ENCODE peak calls at places on chromosomes 13 and 19, in eight cellular contexts. M is SK-N-SH, Y is H1, Q is tibial nerve, P is A549, R is ovary, N is suprapubic skin, I is upper lobe of left lung. J is an unnamed sample.

GRCh38 chr13:50128406-50129048 is 113.3 kb downstream of the KCNRG start:
- DNase-seq in N (no peak), M (no peak), I (no peak), Q (no peak), Y (no peak), P (no peak), R (no peak), J (no peak)

GRCh38 chr19:46659151-46660007 is 1.6 kb downstream of the DACT3 start:
- DNase-seq in I (peak), R (peak), Y (peak), P (peak), Q (no peak), N (peak), M (peak), J (peak)

GRCh38 chr13:43301341-43301969 is 278.1 kb downstream of the DNAJC15 start:
- DNase-seq in R (no peak), M (no peak), I (no peak), N (no peak), Y (no peak), P (no peak), Q (no peak), J (no peak)

GRCh38 chr13:40340368-40341085 is 325.9 kb downstream of the FOXO1 start:
- DNase-seq in Y (no peak), P (no peak), N (no peak), I (no peak), R (no peak), M (no peak), Q (no peak), J (no peak)

GRCh38 chr13:39350461-39350881 is 252.5 kb downstream of the LHFPL6 start:
- DNase-seq in R (no peak), P (no peak), Y (no peak), I (no peak), N (no peak), M (no peak), Q (no peak), J (no peak)

GRCh38 chr13:113837554-113838355 is 26.1 kb downstream of the GAS6 start:
- DNase-seq in M (peak), Q (peak), I (peak), P (peak), N (peak), R (peak), Y (no peak), J (peak)

GRCh38 chr13:39419866-39420265 is 183.1 kb downstream of the LHFPL6 start:
- DNase-seq in N (no peak), I (no peak), Y (no peak), R (no peak), Q (no peak), M (no peak), P (no peak), J (no peak)

GRCh38 chr13:19075418-19075817 is 106.2 kb downstream of the TUBA3C start:
- DNase-seq in M (no peak), Q (no peak), N (no peak), P (no peak), I (no peak), Y (no peak), R (no peak), J (no peak)

GRCh38 chr19:14494910-14495677 is 833 bp downstream of the GIPC1 start:
- DNase-seq in R (no peak), N (no peak), P (no peak), I (no peak), Q (no peak), Y (no peak), M (peak), J (no peak)

GRCh38 chr13:46687810-46688209 is 109.2 kb downstream of the ESD start:
- DNase-seq in P (peak), Y (no peak), R (no peak), Q (no peak), N (no peak), M (no peak), I (no peak), J (no peak)

GRCh38 chr19:3250675-3251074 is 26.2 kb downstream of the CELF5 start:
- DNase-seq in R (no peak), P (no peak), Q (no peak), N (no peak), I (no peak), Y (peak), M (peak), J (peak)

GRCh38 chr13:71879129-71879535 is 12.1 kb upstream of the DACH1 start:
- DNase-seq in M (peak), I (no peak), Q (no peak), R (no peak), P (no peak), N (no peak), Y (no peak), J (no peak)

GRCh38 chr19:18504886-18505610 is 16.8 kb downstream of the ELL start:
- DNase-seq in N (no peak), Y (no peak), M (no peak), I (no peak), P (no peak), R (no peak), Q (no peak), J (peak)

GRCh38 chr13:47539317-47539716 is 461.8 kb downstream of the SUCLA2 start:
- DNase-seq in R (no peak), Q (no peak), P (no peak), I (no peak), M (no peak), N (no peak), Y (no peak), J (no peak)

GRCh38 chr13:83883061-83883523 is 818 bp upstream of the SLITRK1 start:
- DNase-seq in R (no peak), Q (no peak), M (no peak), I (no peak), Y (peak), P (no peak), N (no peak), J (no peak)

GRCh38 chr19:41941410-41942202 is 13.4 kb upstream of the ERFL start:
- DNase-seq in P (no peak), I (no peak), Q (no peak), M (no peak), R (no peak), Y (no peak), N (no peak), J (no peak)

GRCh38 chr19:41937525-41937924 is 9.3 kb upstream of the ERFL start:
- DNase-seq in P (no peak), R (no peak), M (no peak), I (no peak), Q (no peak), Y (no peak), N (no peak), J (no peak)

GRCh38 chr19:41937976-41938375 is 9.7 kb upstream of the ERFL start:
- DNase-seq in M (peak), N (no peak), P (no peak), Y (no peak), R (no peak), I (no peak), Q (no peak), J (no peak)

GRCh38 chr19:41939861-41940442 is 11.7 kb upstream of the ERFL start:
- DNase-seq in Q (no peak), P (peak), Y (peak), N (no peak), M (peak), R (no peak), I (peak), J (peak)

DNA sequence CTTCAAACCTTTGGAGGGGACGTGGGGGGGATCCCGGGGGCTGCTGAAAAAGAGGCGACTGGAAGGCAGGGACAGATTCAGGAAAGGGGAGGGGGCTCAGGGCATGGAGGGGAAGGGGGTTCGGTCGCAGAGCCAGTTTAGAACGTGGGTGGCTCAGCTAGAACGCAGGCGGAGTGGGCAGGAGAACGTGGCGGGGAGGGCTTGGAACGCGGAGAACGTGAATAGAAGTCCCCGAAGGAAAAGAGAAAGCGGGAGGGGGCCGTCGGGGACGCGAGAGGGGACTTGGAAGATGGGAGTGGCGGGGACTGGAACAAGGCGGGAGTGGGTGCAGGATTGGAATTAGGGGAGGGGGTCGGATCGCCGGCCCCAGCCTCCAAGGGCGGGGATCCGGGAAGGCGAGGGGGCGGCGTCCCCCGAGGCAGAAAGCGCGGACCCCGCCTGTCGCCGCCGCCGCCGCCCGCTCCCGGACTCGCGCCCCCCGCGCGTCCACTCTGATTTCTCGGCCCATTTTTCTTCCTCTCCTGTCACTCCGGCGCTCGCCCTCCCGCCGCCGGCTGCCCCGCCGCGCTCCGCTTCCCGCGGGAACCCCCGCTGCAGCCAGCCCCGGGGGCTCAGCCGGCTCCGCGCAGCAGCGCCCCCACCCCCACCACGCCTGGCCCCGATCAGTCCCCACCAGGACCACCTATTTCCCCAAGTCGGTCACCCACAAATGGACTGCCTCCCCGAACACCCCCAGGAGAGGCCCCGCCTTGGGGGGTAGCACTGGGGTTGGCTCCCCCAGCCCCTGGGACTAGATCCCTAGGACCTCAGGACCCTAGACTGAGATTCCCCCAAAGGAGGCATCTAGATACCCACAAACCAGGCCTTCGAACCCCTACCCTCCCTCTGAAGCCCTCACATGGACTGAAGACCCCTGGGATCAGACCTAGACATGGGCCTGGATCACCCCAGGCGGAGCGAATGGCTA is 12.5 kb upstream of the ERFL start:
- DNase-seq in P (peak), R (no peak), Q (no peak), Y (no peak), M (peak), I (peak), N (no peak), J (no peak)
- TF ChIP-seq EP300 in P (no peak), R (no peak), Q (no peak), Y (no peak), M (no peak), I (no peak), N (no peak), J (no peak)

DNA sequence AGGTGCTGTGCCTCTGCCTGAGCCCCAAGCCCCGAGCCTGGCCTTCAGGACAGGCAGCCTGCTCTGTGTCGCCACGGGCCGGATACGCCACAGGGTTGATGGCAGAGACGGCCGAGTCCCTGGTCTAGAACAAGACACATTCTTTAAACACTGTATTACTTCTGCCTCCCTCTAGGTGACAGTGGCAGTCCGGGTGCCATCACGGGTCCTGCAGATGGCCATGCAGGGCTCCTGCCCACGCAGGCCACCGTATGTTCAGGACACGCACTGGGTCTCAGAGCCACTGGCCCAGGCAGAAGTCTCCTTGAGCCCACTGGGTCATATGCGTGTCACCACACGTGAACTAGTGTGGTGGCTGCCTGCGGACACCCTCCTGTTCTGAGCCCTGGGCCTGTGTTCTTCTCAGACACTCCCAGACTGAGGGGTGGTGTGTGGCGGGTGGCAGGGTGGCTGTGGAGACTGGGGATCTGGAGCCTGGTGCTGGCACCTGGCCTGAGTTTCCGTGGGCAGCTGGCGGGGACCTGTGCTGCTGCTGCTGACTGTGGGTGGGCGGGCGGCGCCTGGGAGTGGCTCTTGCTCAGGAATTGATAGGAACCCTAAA is 4.4 kb downstream of the PLEKHJ1 start:
- DNase-seq in M (peak), Q (no peak), I (peak), Y (no peak), P (no peak), N (no peak), R (no peak), J (no peak)
- TF ChIP-seq CTCF in M (no peak), Q (no peak), I (no peak), Y (peak), P (peak), N (no peak), R (no peak), J (peak)

GRCh38 chr19:390386-391198 is 18.4 kb downstream of the C2CD4C start:
- DNase-seq in P (no peak), Q (no peak), Y (no peak), N (no peak), R (no peak), I (no peak), M (peak), J (no peak)
- TF ChIP-seq EP300 in P (no peak), Q (no peak), Y (no peak), N (no peak), R (no peak), I (no peak), M (no peak), J (no peak)

GRCh38 chr19:56625708-56626107 is 17.3 kb upstream of the SMIM17 start:
- DNase-seq in P (no peak), N (no peak), Y (no peak), Q (no peak), M (no peak), I (no peak), R (no peak), J (no peak)
- TF ChIP-seq CTCF in P (no peak), N (no peak), Y (no peak), Q (no peak), M (no peak), I (no peak), R (no peak), J (no peak)

DNA sequence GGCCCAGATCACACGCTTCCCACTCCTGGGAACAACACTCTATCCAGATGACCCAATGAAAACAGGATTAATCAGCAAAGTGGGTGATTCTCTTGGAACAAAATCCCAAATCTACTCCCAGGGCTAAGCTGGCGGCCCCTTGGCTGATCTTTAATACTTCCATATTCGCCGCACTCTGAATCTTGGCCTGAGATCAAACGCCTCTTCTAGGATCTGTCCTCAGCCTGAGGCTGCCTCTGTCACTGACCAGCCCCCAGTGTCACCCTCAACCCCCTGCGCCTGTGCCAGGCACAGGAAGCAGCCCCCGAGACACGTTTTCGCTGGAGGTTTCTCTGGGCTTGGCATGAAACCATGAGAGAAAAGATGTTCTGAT is 2.4 kb upstream of the CTXN1 start:
- DNase-seq in I (no peak), P (no peak), Q (no peak), M (peak), R (peak), Y (no peak), N (peak), J (no peak)
- TF ChIP-seq EP300 in I (no peak), P (no peak), Q (no peak), M (no peak), R (no peak), Y (no peak), N (no peak), J (no peak)

GRCh38 chr13:38303816-38304215 is 45.8 kb upstream of the UFM1 start:
- DNase-seq in I (no peak), P (no peak), Y (no peak), R (no peak), Q (no peak), M (no peak), N (no peak), J (no peak)
- TF ChIP-seq CTCF in I (no peak), P (no peak), Y (no peak), R (no peak), Q (no peak), M (no peak), N (no peak), J (no peak)

DNA sequence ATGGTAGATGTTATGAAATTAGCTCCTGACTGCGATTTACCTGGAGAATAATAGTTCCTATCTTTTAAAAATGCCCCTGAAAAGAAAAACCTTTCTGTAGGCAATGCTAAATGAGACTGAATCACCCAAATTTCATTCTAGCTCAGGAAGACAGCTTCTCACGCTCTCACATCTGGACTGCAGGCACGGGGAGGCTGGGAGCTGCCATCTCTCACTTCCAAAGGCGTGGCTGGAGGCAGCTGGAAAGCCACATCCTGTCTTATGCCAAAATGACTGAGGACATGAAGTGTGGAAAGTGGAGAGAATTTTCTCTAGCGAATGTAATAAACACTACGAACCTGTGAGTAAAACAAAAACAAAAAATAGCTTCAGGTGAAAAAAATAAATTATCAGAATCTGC is 58.0 kb upstream of the UBL3 start:
- DNase-seq in M (no peak), I (no peak), N (peak), Y (no peak), Q (peak), P (no peak), R (no peak), J (no peak)
- TF ChIP-seq EP300 in M (no peak), I (no peak), N (no peak), Y (no peak), Q (no peak), P (no peak), R (no peak), J (no peak)

GRCh38 chr13:60754211-60754610 is 357.2 kb downstream of the TDRD3 start:
- DNase-seq in I (no peak), R (no peak), Y (no peak), Q (no peak), N (no peak), M (no peak), P (no peak), J (no peak)

GRCh38 chr13:60756306-60756705 is 359.3 kb downstream of the TDRD3 start:
- DNase-seq in M (no peak), P (no peak), I (no peak), R (no peak), Y (no peak), Q (no peak), N (no peak), J (no peak)

GRCh38 chr13:60754691-60755090 is 357.7 kb downstream of the TDRD3 start:
- DNase-seq in M (no peak), N (no peak), Y (no peak), I (no peak), P (no peak), Q (no peak), R (no peak), J (no peak)

GRCh38 chr13:60757481-60757880 is 360.5 kb downstream of the TDRD3 start:
- DNase-seq in N (no peak), R (no peak), P (no peak), Q (no peak), I (no peak), M (no peak), Y (no peak), J (no peak)

GRCh38 chr13:60755380-60756163 is 358.6 kb downstream of the TDRD3 start:
- DNase-seq in I (no peak), M (no peak), Y (no peak), R (no peak), N (no peak), Q (no peak), P (no peak), J (no peak)
- TF ChIP-seq CTCF in I (no peak), M (no peak), Y (peak), R (no peak), N (no peak), Q (no peak), P (no peak), J (no peak)

GRCh38 chr19:34225659-34226015 is 28.7 kb upstream of the GARRE1 start:
- DNase-seq in Y (no peak), I (no peak), P (no peak), M (no peak), N (no peak), R (no peak), Q (no peak), J (no peak)
- TF ChIP-seq EP300 in Y (no peak), I (no peak), P (no peak), M (no peak), N (no peak), R (no peak), Q (no peak), J (no peak)

GRCh38 chr19:35959040-35959967 is 23.1 kb downstream of the LRFN3 start:
- DNase-seq in Y (peak), R (no peak), M (peak), N (no peak), Q (no peak), I (peak), P (no peak), J (peak)
- TF ChIP-seq CTCF in Y (peak), R (no peak), M (peak), N (no peak), Q (peak), I (peak), P (peak), J (peak)